ENCODE peak calls at places on chromosomes 7 and 10, in six cellular contexts. A is HepG2, R is small intestine, H is spleen, D is PC-9, B is tibial nerve. I is an unnamed sample. For H3K4me1, the result is how much of the 10 kb centered on the place peaks cover.

GRCh38 chr7:88200793-88201192 is 19.0 kb downstream of the SRI start:
- DNase-seq in A (no peak), R (peak), H (no peak), D (no peak), B (no peak), I (no peak)

GRCh38 chr7:123537026-123537642 is 2.7 kb upstream of the IQUB start:
- DNase-seq in A (peak), R (peak), H (no peak), D (peak), B (no peak), I (no peak)

GRCh38 chr7:87831127-87831526 is 45.0 kb downstream of the SLC25A40 start:
- DNase-seq in A (no peak), R (no peak), H (no peak), D (no peak), B (no peak), I (no peak)

GRCh38 chr10:95789928-95790327 is 34.0 kb downstream of the ENTPD1 start:
- DNase-seq in A (no peak), R (no peak), H (no peak), D (no peak), B (no peak), I (no peak)

GRCh38 chr7:102291056-102291915 is 4.6 kb downstream of the SH2B2 start:
- DNase-seq in A (no peak), R (no peak), H (no peak), D (no peak), B (no peak), I (no peak)

GRCh38 chr7:12458520-12459131 is 55.0 kb upstream of the VWDE start:
- DNase-seq in A (peak), R (peak), H (no peak), D (peak), B (no peak), I (no peak)

GRCh38 chr10:89879121-89879520 is 177.7 kb downstream of the KIF20B start:
- DNase-seq in A (no peak), R (no peak), H (no peak), D (no peak), B (no peak), I (no peak)

GRCh38 chr7:92988051-92988450 is 129.7 kb downstream of the SAMD9 start:
- DNase-seq in A (peak), R (peak), H (no peak), D (peak), B (no peak), I (no peak)

GRCh38 chr10:27950165-27950564 is 48.7 kb downstream of the ODAD2 start:
- DNase-seq in A (no peak), R (no peak), H (no peak), D (no peak), B (no peak), I (no peak)

GRCh38 chr7:37833107-37833817 is 15.1 kb upstream of the NME8 start:
- DNase-seq in A (peak), R (peak), H (peak), D (peak), B (no peak), I (peak)

GRCh38 chr10:132589015-132589414 is 51.4 kb downstream of the INPP5A start:
- DNase-seq in A (no peak), R (no peak), H (no peak), D (no peak), B (no peak), I (no peak)

GRCh38 chr7:102055181-102055976 is 231.3 kb upstream of the SH2B2 start:
- DNase-seq in A (no peak), R (no peak), H (no peak), D (no peak), B (no peak), I (no peak)

GRCh38 chr10:79444243-79445119 is 943 bp downstream of the ZCCHC24 start:
- DNase-seq in A (no peak), R (peak), H (peak), D (peak), B (peak), I (peak)

GRCh38 chr7:6221340-6222319 is 50.8 kb downstream of the CYTH3 start:
- DNase-seq in A (no peak), R (peak), H (no peak), D (no peak), B (no peak), I (peak)

GRCh38 chr7:131897016-131897789 is 340.8 kb upstream of the PODXL start:
- DNase-seq in A (no peak), R (no peak), H (no peak), D (no peak), B (no peak), I (no peak)

GRCh38 chr7:131898418-131898817 is 342.0 kb upstream of the PODXL start:
- DNase-seq in A (no peak), R (no peak), H (no peak), D (no peak), B (no peak), I (no peak)

GRCh38 chr7:131897790-131898165 is 341.4 kb upstream of the PODXL start:
- DNase-seq in A (no peak), R (no peak), H (no peak), D (no peak), B (no peak), I (no peak)

GRCh38 chr7:131895541-131896173 is 339.2 kb upstream of the PODXL start:
- DNase-seq in A (no peak), R (no peak), H (no peak), D (no peak), B (no peak), I (no peak)

DNA sequence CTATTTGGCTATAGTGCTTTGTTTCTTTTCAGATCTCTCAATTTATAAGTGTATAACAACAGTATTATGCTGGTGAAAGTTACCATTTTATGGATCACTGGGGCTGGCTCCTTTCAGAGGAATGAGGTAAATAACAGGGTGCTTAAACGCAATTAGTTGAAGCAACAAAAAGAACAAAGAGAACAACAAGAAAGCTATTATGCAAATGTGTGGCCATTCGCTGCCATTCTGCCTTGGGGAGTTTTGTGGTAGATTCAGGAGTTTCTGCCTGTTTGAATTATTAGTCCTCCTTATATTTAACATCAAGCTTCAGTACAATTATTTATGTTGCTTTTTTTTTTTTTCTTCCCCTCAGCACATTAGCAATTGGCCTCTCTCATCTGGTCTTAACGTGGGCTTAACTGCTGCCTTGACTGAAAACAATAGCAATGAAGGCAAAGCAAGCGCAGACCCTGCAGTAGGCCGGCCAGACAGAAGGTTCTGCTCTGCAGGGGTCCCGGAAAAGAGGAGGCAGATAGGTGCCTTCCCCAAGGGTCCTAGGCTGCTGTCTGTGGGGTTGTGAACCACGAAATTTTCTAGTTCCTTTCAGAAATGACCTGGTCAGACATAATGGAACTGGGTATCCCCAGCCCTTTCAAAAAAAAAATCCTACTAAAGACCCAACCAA is 339.9 kb upstream of the PODXL start:
- DNase-seq in A (no peak), R (no peak), H (no peak), D (no peak), B (no peak), I (no peak)
- H3K27ac ChIP-seq in A (no peak), R (no peak), H (no peak), D (no peak), B (no peak), I (no peak)

GRCh38 chr7:55505259-55505658 is 67.0 kb downstream of the VOPP1 start:
- DNase-seq in A (no peak), R (no peak), H (no peak), D (no peak), B (no peak), I (no peak)

GRCh38 chr7:55508301-55509011 is 63.8 kb downstream of the VOPP1 start:
- DNase-seq in A (peak), R (no peak), H (no peak), D (no peak), B (no peak), I (no peak)

GRCh38 chr7:55510621-55511020 is 61.7 kb downstream of the VOPP1 start:
- DNase-seq in A (no peak), R (no peak), H (no peak), D (no peak), B (no peak), I (no peak)

GRCh38 chr7:55509322-55509721 is 63.0 kb downstream of the VOPP1 start:
- DNase-seq in A (no peak), R (no peak), H (no peak), D (no peak), B (no peak), I (no peak)

GRCh38 chr7:55507743-55508142 is 64.6 kb downstream of the VOPP1 start:
- DNase-seq in A (no peak), R (no peak), H (no peak), D (no peak), B (no peak), I (no peak)
- H3K4me1 ChIP-seq in A (under half), R (under half), H (under half), D (under half), B (under half), I (under half)

GRCh38 chr7:359776-360361 is 69.9 kb downstream of the FOXL3 start:
- DNase-seq in A (no peak), R (no peak), H (peak), D (no peak), B (no peak), I (no peak)
- H3K4me3 ChIP-seq in A (no peak), R (no peak), H (no peak), D (no peak), B (no peak), I (peak)

DNA sequence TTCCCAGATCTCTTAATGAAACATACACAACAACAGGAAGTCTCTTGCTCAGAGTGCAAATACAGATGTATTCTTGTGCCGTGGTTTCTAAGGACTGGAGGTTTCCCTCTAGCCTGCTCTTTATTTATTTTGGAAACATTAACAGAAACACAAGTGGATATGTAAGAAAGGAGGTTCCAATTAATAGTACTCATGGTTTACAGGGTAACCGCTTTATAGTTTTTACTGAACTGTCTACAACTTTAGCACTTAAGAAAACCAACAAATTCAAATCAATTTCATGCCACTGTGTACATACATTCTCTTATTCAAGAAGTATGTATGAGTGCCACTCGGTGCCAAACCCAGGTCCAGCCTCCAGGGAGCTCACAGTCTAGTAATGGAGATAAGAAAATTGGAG is 175.9 kb upstream of the AKR1E2 start:
- DNase-seq in A (no peak), R (no peak), H (no peak), D (no peak), B (no peak), I (no peak)
- H3K27ac ChIP-seq in A (no peak), R (no peak), H (no peak), D (no peak), B (peak), I (no peak)

GRCh38 chr10:104293781-104294321 is 24.9 kb downstream of the GSTO2 start:
- DNase-seq in A (no peak), R (no peak), H (no peak), D (no peak), B (no peak), I (no peak)
- H3K4me1 ChIP-seq in A (under half), R (under half), H (under half), D (under half), B (under half), I (under half)